ENCODE peak calls at places on chromosomes 7 and 10, in eight cellular contexts. O is CD4-positive, alpha-beta memory T cell; B is skeletal muscle cell; S is H7; C is brain microvascular endothelial cell; Z is fibroblast of mammary gland; R is left ventricle myocardium inferior; H is choroid plexus epithelial cell. Y is an unnamed sample.

GRCh38 chr7:141511370-141512335 is 39.6 kb upstream of the AGK start:
- DNase-seq in B (no peak), O (no peak), C (no peak), Z (no peak), S (peak), R (no peak), H (peak), Y (no peak)

GRCh38 chr10:7094781-7095180 is 316.1 kb downstream of the SFMBT2 start:
- DNase-seq in H (no peak), O (no peak), B (no peak), C (no peak), R (no peak), S (no peak), Z (no peak), Y (no peak)

GRCh38 chr10:10515479-10516204 is 502.0 kb upstream of the CELF2 start:
- DNase-seq in H (no peak), R (no peak), O (no peak), B (no peak), Z (peak), S (no peak), C (peak), Y (no peak)

GRCh38 chr7:101519324-101520017 is 109.6 kb downstream of the MYL10 start:
- DNase-seq in Z (peak), C (peak), H (peak), S (no peak), B (peak), O (no peak), R (no peak), Y (no peak)

GRCh38 chr7:113188396-113188795 is 70.0 kb upstream of the SMIM30 start:
- DNase-seq in Z (no peak), C (no peak), O (no peak), S (peak), R (no peak), B (no peak), H (no peak), Y (no peak)

GRCh38 chr7:121873795-121874194 is 834 bp downstream of the PTPRZ1 start:
- DNase-seq in B (no peak), O (no peak), R (no peak), Z (no peak), S (no peak), C (no peak), H (peak), Y (no peak)

GRCh38 chr7:118288098-118288497 is 63.6 kb downstream of the ANKRD7 start:
- DNase-seq in C (no peak), H (peak), S (no peak), O (peak), R (no peak), B (no peak), Z (no peak), Y (no peak)

GRCh38 chr7:133482626-133483025 is 229.7 kb downstream of the EXOC4 start:
- DNase-seq in B (no peak), Z (no peak), R (no peak), S (no peak), C (no peak), H (no peak), O (no peak), Y (no peak)

DNA sequence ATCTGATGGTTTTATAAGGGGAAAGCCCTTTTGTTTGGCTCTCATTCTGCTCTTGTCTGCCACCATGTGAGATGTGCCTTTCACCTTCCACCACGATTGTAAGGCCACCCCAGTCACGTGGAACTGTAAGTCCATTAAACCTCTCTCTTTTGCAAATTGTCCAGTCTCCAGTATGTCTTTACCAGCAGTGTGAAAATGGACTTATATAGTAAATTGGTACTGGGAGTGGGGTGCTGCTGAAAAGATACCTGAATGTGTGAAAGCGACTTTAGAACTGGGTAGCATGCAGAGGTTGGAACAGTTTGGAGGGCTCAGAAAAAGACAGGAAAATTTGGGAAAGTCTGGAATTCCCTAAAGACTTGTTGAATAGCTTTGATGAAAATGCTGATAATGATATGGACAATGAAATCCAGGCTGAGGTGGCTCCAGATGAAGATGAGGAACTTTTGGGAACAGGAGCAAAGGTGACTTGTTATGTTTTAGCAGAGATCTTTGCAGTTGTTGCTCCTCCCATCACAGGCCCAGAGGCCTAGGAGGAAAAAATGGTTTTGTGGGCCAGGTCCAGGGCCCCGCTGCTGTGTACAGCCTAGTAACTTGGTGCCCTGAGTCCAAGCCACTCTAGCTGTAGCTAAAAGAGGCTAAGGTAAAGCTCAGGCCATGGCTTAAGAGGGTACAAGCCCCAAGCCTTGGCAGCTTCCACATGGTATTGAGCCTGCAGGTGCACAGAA is 275.7 kb upstream of the NPSR1 start:
- DNase-seq in Z (no peak), R (no peak), H (no peak), B (no peak), C (no peak), O (no peak), S (no peak), Y (no peak)
- H3K4me3 ChIP-seq in Z (no peak), R (no peak), H (no peak), B (no peak), C (no peak), O (no peak), S (no peak), Y (no peak)

GRCh38 chr7:45972629-45973312 is 51.7 kb upstream of the IGFBP3 start:
- DNase-seq in O (no peak), R (no peak), H (no peak), B (no peak), C (no peak), Z (no peak), S (peak), Y (no peak)
- H3K4me3 ChIP-seq in O (no peak), R (no peak), H (no peak), B (no peak), C (no peak), Z (no peak), S (no peak), Y (no peak)

GRCh38 chr7:73703649-73703984 is 15.9 kb downstream of the STX1A start:
- DNase-seq in R (no peak), B (no peak), H (no peak), S (no peak), O (no peak), C (no peak), Z (no peak), Y (no peak)

GRCh38 chr7:73704640-73705550 is 14.6 kb downstream of the STX1A start:
- DNase-seq in Z (peak), B (peak), S (peak), R (no peak), C (peak), H (peak), O (no peak), Y (peak)

GRCh38 chr7:73705551-73705920 is 13.9 kb downstream of the STX1A start:
- DNase-seq in H (no peak), R (no peak), Z (no peak), S (no peak), O (no peak), C (no peak), B (no peak), Y (no peak)

GRCh38 chr7:73703225-73703624 is 16.2 kb downstream of the STX1A start:
- DNase-seq in O (no peak), B (no peak), C (no peak), Z (no peak), S (peak), R (no peak), H (no peak), Y (no peak)

DNA sequence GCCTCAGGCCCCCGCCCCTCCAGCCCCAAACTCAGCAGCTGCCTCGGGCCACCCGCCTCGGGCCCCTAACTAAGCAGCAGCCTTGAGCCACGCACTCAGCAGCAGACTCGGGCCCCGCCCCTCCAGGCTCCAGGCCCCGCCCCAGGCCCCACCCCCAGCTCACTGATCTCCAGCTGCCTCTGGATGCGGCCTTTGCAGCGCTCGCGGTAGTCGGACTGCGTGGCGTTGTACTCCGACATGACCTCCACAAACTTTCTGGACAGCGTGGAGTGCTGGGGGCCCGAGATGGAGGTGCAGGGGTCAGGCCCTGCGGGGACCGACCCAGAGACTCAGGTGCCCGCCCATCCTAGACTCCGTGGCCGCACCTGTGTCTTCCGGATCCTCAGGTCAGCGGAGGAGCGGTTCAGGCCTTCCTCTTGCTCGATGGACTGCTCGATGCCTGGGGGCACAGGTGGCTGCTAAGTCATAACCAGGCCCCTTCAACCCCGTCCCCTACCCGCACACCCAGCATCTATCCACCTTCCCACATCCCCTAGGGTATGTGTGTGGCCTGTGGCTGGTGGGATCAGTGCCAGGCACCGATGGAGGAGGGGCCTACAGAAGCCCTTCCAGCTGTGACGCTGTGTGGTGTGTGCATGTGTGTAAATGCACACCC is 15.4 kb downstream of the STX1A start:
- DNase-seq in H (peak), C (peak), B (no peak), Z (peak), R (peak), O (no peak), S (peak), Y (peak)
- H3K4me3 ChIP-seq in H (no peak), C (no peak), B (no peak), Z (no peak), R (peak), O (no peak), S (peak), Y (peak)

DNA sequence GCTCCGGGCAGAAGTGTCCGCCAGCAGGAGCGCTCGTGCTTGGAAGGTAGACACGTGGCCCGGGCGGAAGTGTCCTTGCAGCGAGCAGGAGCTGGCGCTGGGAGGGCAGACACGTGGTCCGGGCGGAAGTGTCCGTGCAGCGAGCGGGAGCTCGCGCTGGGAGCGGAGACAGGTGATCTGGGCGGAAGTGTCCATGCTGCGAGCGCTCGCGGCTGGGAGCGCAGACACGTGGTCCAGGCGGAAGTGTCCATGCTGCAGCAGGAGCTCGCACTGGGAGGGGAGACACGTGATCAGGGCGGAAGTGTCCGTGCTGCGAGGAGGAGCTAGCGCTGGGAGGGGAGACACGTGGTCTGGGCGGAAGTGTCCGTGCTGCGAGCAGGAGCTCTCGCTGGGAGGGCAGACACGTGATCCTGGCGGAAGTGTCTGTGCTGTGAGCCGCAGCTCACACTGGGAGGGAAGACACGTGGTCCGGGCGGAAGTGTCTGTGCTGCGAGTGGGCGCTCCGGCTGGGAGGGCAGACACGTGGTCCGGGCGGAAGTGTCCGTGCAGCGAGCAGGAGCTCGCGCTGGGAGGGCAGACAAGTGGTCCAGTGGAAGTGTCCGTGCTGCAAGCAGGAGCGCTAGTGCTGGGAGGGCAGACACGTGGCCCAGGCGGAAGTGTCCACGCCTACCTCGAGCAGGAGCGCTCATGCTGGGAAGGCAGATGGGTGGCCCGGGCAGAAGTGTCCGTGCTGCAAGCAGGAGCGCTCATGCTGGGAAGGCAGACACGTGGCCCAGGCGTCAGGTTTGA is 41.1 kb upstream of the PRKAR1B start:
- DNase-seq in R (no peak), O (no peak), H (peak), B (no peak), C (peak), S (no peak), Z (peak), Y (no peak)
- H3K4me3 ChIP-seq in R (no peak), O (no peak), H (peak), B (no peak), C (peak), S (no peak), Z (peak), Y (no peak)

DNA sequence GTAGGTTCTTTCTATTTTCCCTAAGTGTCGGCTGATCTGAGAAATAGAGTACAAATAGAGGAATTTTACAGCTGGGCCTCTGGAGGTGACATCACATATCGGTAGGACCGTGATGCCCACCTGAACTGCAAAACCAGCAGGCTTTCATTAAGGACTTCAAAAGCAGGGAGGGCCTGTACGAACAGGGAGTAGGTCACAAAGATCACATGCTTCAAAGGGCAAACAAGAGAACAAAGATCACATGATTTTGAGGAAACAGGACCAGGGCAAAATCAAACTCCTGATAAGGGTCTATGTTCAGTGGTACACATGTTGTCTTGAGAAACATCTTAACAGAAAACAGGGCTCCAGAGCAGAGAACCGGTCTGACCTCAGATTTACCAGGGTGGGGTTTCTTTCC is 88.9 kb downstream of the CNNM2 start:
- DNase-seq in R (no peak), S (no peak), C (no peak), Z (no peak), H (no peak), O (no peak), B (no peak), Y (no peak)
- H3K4me3 ChIP-seq in R (no peak), S (no peak), C (no peak), Z (no peak), H (no peak), O (no peak), B (no peak), Y (no peak)

Y was measured in sigmoid colon.